ENCODE peak calls at places on chromosomes 13 and 19, in seven cellular contexts. L is SK-N-SH, O is GM12891, E is H1, X is HepG2, K is K562, H is GM12878. P is an unnamed sample.

GRCh38 chr19:4506449-4507149 is 11.7 kb downstream of the PLIN4 start:
- DNase-seq in E (no peak), H (no peak), L (no peak), K (no peak), O (no peak), X (no peak), P (no peak)

GRCh38 chr13:52599853-52600603 is 42.2 kb upstream of the HNRNPA1L2 start:
- DNase-seq in O (no peak), K (no peak), E (peak), X (no peak), L (peak), H (no peak), P (peak)

GRCh38 chr19:53881482-53882390 is at the start of gene PRKCG:
- DNase-seq in K (peak), H (no peak), L (peak), X (peak), E (peak), O (no peak), P (no peak)

GRCh38 chr13:52931913-52932312 is 83.5 kb upstream of the PCDH8 start:
- DNase-seq in K (no peak), L (no peak), X (no peak), O (no peak), E (no peak), H (no peak), P (no peak)

GRCh38 chr13:23344923-23345322 is 88.6 kb downstream of the SACS start:
- DNase-seq in O (no peak), X (no peak), H (no peak), K (no peak), E (no peak), L (no peak), P (no peak)

GRCh38 chr13:107347641-107348369 is 779.9 kb upstream of the ARGLU1 start:
- DNase-seq in E (no peak), H (no peak), L (no peak), O (no peak), X (no peak), K (no peak), P (no peak)

GRCh38 chr13:61138857-61139256 is 276.8 kb downstream of the PCDH20 start:
- DNase-seq in H (no peak), O (no peak), K (no peak), L (no peak), X (no peak), E (no peak), P (no peak)

GRCh38 chr13:95494082-95494681 is 58.3 kb upstream of the CLDN10 start:
- DNase-seq in O (peak), K (peak), L (peak), X (peak), H (no peak), E (no peak), P (peak)

GRCh38 chr13:30978981-30979956 is 46.8 kb downstream of the TEX26 start:
- DNase-seq in L (peak), H (no peak), O (no peak), K (peak), X (peak), E (peak), P (no peak)

GRCh38 chr19:2497186-2497585 is 21.3 kb downstream of the GADD45B start:
- DNase-seq in H (no peak), X (no peak), O (no peak), L (no peak), E (no peak), K (no peak), P (no peak)

DNA sequence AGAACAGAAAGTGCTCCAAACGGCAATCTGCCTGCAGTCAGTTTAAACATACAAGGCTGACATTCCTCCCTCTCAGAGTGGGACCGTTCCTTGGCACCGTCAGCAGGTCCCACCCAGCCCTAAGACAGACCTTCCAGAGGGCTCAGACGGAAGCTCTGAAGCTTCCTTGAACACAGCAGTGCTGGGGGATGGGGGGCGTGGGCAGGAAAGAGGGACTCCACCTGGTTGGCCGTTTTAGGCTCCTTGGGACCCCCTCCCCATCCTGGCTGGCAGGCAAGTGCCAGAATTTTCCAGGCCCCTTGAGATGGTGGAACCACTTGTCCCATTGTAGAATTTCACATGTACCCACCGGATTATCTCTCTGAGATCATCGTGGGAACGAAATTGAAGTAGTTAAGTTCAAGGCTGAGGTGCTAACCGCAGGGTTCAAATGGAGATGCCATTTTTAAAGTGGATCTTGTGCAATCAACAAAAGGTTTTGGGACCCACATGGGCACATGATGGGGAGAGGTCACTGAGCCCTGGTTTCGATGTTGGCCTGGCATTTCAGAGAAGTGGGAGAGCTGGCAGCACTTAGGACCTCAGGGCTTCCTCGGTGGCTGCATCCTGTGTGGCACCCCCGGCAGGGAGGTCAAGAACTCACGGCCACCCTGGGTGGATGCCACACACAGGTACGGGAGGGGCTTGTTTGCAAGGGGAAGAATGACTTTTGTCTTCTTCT is 46.2 kb downstream of the KLF2 start:
- DNase-seq in H (no peak), X (no peak), L (no peak), O (no peak), E (no peak), K (no peak), P (no peak)
- TF ChIP-seq TAF1 in H (no peak), X (no peak), L (no peak), O (no peak), E (no peak), K (no peak), P (no peak)

DNA sequence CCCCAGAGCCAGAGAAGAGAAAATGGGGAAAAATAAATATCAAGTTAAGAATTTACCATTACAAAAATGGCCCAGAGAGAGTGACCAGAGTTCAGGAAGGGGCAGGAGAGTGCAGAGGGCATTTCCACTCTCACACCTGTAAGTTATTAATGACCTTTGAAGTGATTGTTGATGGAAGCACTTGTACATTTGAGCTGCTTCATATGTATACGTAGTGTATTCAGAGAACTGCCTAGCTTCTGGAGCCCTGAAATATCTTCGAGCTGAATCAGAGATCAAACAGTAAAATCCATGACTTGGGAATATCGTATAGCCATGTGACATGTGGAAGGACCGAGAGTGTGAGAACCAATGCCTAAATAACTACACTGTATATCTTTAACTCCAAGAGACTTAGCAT is 49.2 kb upstream of the PCCA start:
- DNase-seq in L (no peak), X (peak), H (no peak), E (no peak), K (no peak), O (no peak), P (no peak)
- TF ChIP-seq POLR2AphosphoS5 in L (no peak), X (no peak), H (no peak), E (no peak), K (no peak), O (no peak), P (no peak)

GRCh38 chr13:99051768-99052455 is 74.0 kb upstream of the DOCK9 start:
- DNase-seq in E (no peak), L (no peak), H (no peak), K (no peak), X (no peak), O (no peak), P (no peak)
- TF ChIP-seq TAF1 in E (no peak), L (no peak), H (no peak), K (no peak), X (no peak), O (no peak), P (no peak)

GRCh38 chr19:41864374-41864773 is 4.3 kb downstream of the RPS19 start:
- DNase-seq in O (no peak), L (no peak), K (no peak), H (no peak), X (no peak), E (no peak), P (no peak)
- TF ChIP-seq POLR2AphosphoS5 in O (peak), L (no peak), K (no peak), H (no peak), X (no peak), E (peak), P (no peak)

DNA sequence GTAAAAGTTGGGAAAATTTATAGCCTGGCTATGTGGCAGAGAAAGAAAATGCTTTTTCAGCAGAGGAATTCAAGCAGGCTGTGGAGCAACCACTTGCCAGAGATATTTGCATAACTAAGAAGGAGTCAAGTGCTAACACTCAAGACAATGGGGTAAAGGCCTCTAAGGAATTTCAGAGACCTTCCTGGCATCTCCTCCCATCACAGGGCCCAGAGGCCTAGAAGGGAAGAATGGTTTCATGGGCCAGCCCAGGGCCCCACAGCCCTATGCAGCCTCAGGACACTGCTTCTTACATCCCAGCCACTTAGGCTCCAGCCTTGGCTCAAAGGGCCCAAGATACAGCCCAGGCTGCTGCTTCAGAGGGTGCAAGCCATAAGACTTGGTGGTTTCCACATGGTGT is 14.3 kb downstream of the SLC15A1 start:
- DNase-seq in L (no peak), K (no peak), O (no peak), X (no peak), H (no peak), E (no peak), P (no peak)
- TF ChIP-seq TAF1 in L (no peak), K (no peak), O (no peak), X (no peak), H (no peak), E (no peak), P (no peak)

DNA sequence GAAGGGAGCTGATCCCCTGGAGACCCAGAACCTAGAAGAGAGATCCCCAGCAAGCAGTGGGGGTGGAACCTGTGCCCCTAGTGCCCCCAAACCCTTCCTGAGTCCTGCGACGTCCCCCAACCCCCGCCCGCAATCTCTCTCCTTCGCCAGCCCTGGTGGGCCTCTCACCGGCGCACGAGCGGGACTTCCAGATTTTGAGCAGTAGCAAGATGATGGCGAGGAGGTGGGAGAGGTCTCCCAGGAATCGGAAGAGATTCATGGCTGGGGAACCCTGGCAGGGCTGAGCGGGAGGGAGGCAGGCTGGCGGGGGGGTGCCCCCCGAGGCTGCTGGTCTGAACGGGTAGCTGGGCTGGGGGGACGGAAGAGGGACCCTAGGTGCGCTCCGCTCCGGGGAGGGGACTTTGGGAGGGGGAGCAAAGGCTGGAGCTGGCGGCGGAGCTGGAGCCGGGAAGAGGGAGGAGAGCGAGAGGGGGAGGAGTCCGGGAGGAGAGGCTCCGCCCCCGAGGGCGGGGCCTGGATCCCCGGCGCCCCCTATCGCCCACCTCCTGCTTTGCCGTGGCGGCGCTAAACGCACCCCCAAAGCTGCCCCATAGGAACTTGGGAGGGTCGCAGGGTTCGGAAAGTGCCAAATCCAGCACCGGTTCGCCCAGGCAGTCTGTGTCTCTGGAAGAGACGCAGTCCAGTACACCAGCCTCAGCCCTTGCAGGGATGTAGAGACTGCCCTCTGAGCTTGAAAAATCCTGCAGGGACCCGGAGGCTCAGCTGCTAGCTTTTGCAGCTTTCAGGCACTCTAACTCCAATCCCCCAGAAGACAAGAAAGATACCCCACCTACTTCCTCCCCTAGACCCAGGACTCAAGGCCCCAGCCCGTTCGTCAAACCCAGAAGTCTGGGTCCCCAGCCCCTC is at the start of gene KDELR1:
- DNase-seq in L (peak), E (peak), K (peak), O (peak), H (no peak), X (peak), P (peak)
- TF ChIP-seq POLR2AphosphoS5 in L (peak), E (peak), K (peak), O (no peak), H (no peak), X (peak), P (no peak)

DNA sequence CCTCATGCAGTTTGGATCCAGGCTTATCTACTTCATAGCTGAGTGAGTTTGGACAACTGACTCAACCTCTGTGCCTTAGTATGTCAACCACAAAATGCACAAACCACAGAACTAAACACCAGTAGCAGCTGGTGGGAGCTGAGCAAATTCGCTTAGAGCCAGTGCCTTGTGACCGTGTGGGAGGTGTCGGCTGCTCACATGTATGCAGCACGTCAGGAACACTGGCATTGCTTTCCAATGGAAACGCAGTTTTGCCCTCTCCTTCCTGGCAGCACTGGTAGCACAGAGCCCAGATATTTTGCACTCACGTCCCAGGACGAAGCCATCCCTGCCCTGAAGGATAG is 8.3 kb upstream of the NTN5 start:
- DNase-seq in H (no peak), E (no peak), L (no peak), O (no peak), K (peak), X (no peak), P (no peak)
- TF ChIP-seq TAF1 in H (no peak), E (no peak), L (no peak), O (no peak), K (no peak), X (no peak), P (no peak)